ENCODE peak calls at places on chromosomes 1 and 21, in four cellular contexts. A, X, G and H are unnamed samples.

GRCh38 chr21:46509760-46510159 is 51.1 kb downstream of the DIP2A start:
- DNase-seq in A (peak; percentile 56), X (no peak), G (peak; percentile 4), H (peak; percentile 64)

GRCh38 chr1:57576750-57577149 is 152.9 kb upstream of the DAB1 start:
- DNase-seq in A (no peak), X (no peak), G (no peak), H (no peak)

GRCh38 chr1:198151688-198152087 is 5.1 kb upstream of the NEK7 start:
- DNase-seq in A (no peak), X (no peak), G (no peak), H (peak; percentile 92)

GRCh38 chr1:204591473-204592090 is 75.4 kb downstream of the MDM4 start:
- DNase-seq in A (peak; percentile 47), X (no peak), G (peak; percentile 65), H (peak; percentile 26)

GRCh38 chr1:224333309-224333926 is 3.4 kb upstream of the NVL start:
- DNase-seq in A (peak; percentile 79), X (no peak), G (peak; percentile 63), H (peak; percentile 74)

GRCh38 chr1:109785446-109786106 is 21.9 kb upstream of the EPS8L3 start:
- DNase-seq in A (no peak), X (no peak), G (no peak), H (no peak)

GRCh38 chr1:161932668-161933067 is 91.0 kb downstream of the OLFML2B start:
- DNase-seq in A (no peak), X (no peak), G (no peak), H (no peak)

GRCh38 chr21:34280389-34280795 is 83.4 kb upstream of the KCNE2 start:
- DNase-seq in A (peak; percentile 35), X (no peak), G (peak; percentile 58), H (no peak)

GRCh38 chr1:245872475-245872874 is 634.6 kb downstream of the SMYD3 start:
- DNase-seq in A (no peak), X (no peak), G (peak; percentile 44), H (no peak)

GRCh38 chr1:39387452-39387851 is 104.0 kb upstream of the BMP8A start:
- DNase-seq in A (peak; percentile 80), X (no peak), G (peak; percentile 92), H (no peak)

GRCh38 chr21:15029077-15029476 is 35.7 kb downstream of the NRIP1 start:
- DNase-seq in A (no peak), X (no peak), G (no peak), H (no peak)

GRCh38 chr1:240468616-240469015 is 143.3 kb downstream of the GREM2 start:
- DNase-seq in A (peak; percentile 53), X (no peak), G (peak; percentile 80), H (no peak)

GRCh38 chr21:31182231-31183129 is 144.2 kb upstream of the KRTAP19-8 start:
- DNase-seq in A (no peak), X (no peak), G (no peak), H (no peak)

GRCh38 chr1:25673456-25673855 is 56.9 kb downstream of the MAN1C1 start:
- DNase-seq in A (no peak), X (no peak), G (no peak), H (no peak)

GRCh38 chr1:10890391-10891073 is 94.1 kb upstream of the CASZ1 start:
- DNase-seq in A (no peak), X (peak; percentile 81), G (no peak), H (no peak)

GRCh38 chr1:17561561-17561985 is 22.1 kb downstream of the ARHGEF10L start:
- DNase-seq in A (peak; percentile 86), X (no peak), G (peak; percentile 44), H (no peak)

GRCh38 chr1:211831558-211832323 is 1.2 kb upstream of the LPGAT1 start:
- DNase-seq in A (no peak), X (no peak), G (no peak), H (no peak)

GRCh38 chr1:114002492-114003290 is 23.4 kb downstream of the OLFML3 start:
- DNase-seq in A (peak; percentile 46), X (no peak), G (peak; percentile 81), H (no peak)

GRCh38 chr21:32094792-32095191 is 184.1 kb downstream of the MIS18A start:
- DNase-seq in A (peak; percentile 6), X (peak; percentile 28), G (peak; percentile 40), H (peak; percentile 23)

GRCh38 chr1:82775402-82776000 is 974.8 kb downstream of the ADGRL2 start:
- DNase-seq in A (peak; percentile 24), X (peak; percentile 35), G (peak; percentile 9), H (peak; percentile 17)

GRCh38 chr1:237875291-237875690 is 15.4 kb downstream of the ZP4 start:
- DNase-seq in A (peak; percentile 48), X (no peak), G (no peak), H (no peak)

GRCh38 chr1:221517961-221518360 is 223.9 kb downstream of the DUSP10 start:
- DNase-seq in A (peak; percentile 58), X (no peak), G (peak; percentile 80), H (no peak)

GRCh38 chr1:150089846-150090520 is 22.4 kb downstream of the VPS45 start:
- DNase-seq in A (no peak), X (no peak), G (no peak), H (no peak)

GRCh38 chr1:4970532-4970931 is 316.1 kb downstream of the AJAP1 start:
- DNase-seq in A (no peak), X (no peak), G (peak; percentile 49), H (no peak)

GRCh38 chr1:166999500-166999899 is 10.4 kb downstream of the MAEL start:
- DNase-seq in A (no peak), X (no peak), G (no peak), H (no peak)

GRCh38 chr1:81998165-81998564 is 197.4 kb downstream of the ADGRL2 start:
- DNase-seq in A (no peak), X (no peak), G (no peak), H (no peak)

GRCh38 chr1:244665771-244666217 is 12.9 kb downstream of the DESI2 start:
- DNase-seq in A (peak; percentile 22), X (no peak), G (peak; percentile 52), H (no peak)

GRCh38 chr1:222654849-222655248 is 37.0 kb downstream of the MIA3 start:
- DNase-seq in A (no peak), X (no peak), G (peak; percentile 38), H (peak; percentile 61)

GRCh38 chr1:95023399-95024050 is 49.2 kb downstream of the ALG14 start:
- DNase-seq in A (peak; percentile 96), X (no peak), G (peak; percentile 87), H (no peak)

GRCh38 chr1:146020058-146020738 is 1.3 kb downstream of the HJV start:
- DNase-seq in A (no peak), X (no peak), G (no peak), H (no peak)

GRCh38 chr1:176517484-176517883 is 54.5 kb downstream of the PAPPA2 start:
- DNase-seq in A (no peak), X (no peak), G (peak; percentile 19), H (no peak)

GRCh38 chr1:59900640-59901039 is 25.9 kb downstream of the CYP2J2 start:
- DNase-seq in A (no peak), X (no peak), G (no peak), H (peak; percentile 9)

GRCh38 chr1:248817065-248817464 is 8.7 kb downstream of the SH3BP5L start:
- DNase-seq in A (no peak), X (no peak), G (no peak), H (no peak)

GRCh38 chr1:220670365-220670764 is 19.8 kb upstream of the C1orf115 start:
- DNase-seq in A (no peak), X (no peak), G (no peak), H (no peak)

GRCh38 chr1:24849653-24850295 is 80.3 kb downstream of the RUNX3 start:
- DNase-seq in A (peak; percentile 49), X (no peak), G (peak; percentile 25), H (no peak)

GRCh38 chr1:160260436-160261382 is 1.6 kb downstream of the DCAF8 start:
- DNase-seq in A (peak; percentile 87), X (no peak), G (peak; percentile 82), H (peak; percentile 54)

GRCh38 chr1:47688631-47689296 is 250.9 kb downstream of the FOXD2 start:
- DNase-seq in A (no peak), X (no peak), G (no peak), H (no peak)

GRCh38 chr1:58652351-58653184 is 47.3 kb downstream of the MYSM1 start:
- DNase-seq in A (peak; percentile 89), X (peak; percentile 9), G (peak; percentile 83), H (peak; percentile 92)

GRCh38 chr1:162235261-162235780 is 141.3 kb downstream of the SPATA46 start:
- DNase-seq in A (peak; percentile 45), X (no peak), G (peak; percentile 82), H (no peak)

GRCh38 chr1:19381261-19381660 is 69.1 kb downstream of the SLC66A1 start:
- DNase-seq in A (no peak), X (no peak), G (no peak), H (no peak)